ENCODE peak calls at places on chromosomes 16 and 17, in nine cellular contexts. D is AG04450; G is amniotic stem cell; T is activated naive CD4-positive, alpha-beta T cell treated with anti-CD3 and anti-CD28 coated beads, Interleukin-2, amount 10 ng/mL, durations not matched to agents 7 days and 5 days; U is heart right ventricle; B is breast epithelium; L is A172; S is NCI-H1105; N is MCF 10A. C is an unnamed sample.

GRCh38 chr16:2042666-2043295 is 4.9 kb downstream of the NTHL1 start:
- DNase-seq in D (no peak), G (no peak), T (no peak), U (no peak), B (no peak), L (no peak), S (no peak), N (no peak), C (no peak)

GRCh38 chr16:75471723-75472634 is 7.5 kb upstream of the TMEM170A start:
- DNase-seq in D (peak; percentile 24), G (peak; percentile 78), T (peak; percentile 54), U (no peak), B (peak; percentile 34), L (peak; percentile 76), S (peak; percentile 15), N (peak; percentile 74), C (no peak)

GRCh38 chr17:742147-742793 is 9.8 kb downstream of the GEMIN4 start:
- DNase-seq in D (no peak), G (no peak), T (no peak), U (no peak), B (no peak), L (no peak), S (no peak), N (no peak), C (no peak)

GRCh38 chr17:8117980-8118768 is at the start of gene ALOXE3:
- DNase-seq in D (no peak), G (no peak), T (no peak), U (no peak), B (peak; percentile 73), L (peak; percentile 83), S (no peak), N (peak; percentile 87), C (peak; percentile 41)

GRCh38 chr17:78708510-78708973 is 73.5 kb downstream of the CYTH1 start:
- DNase-seq in D (peak; percentile 72), G (peak; percentile 61), T (peak; percentile 70), U (peak; percentile 64), B (no peak), L (peak; percentile 70), S (peak; percentile 60), N (peak; percentile 79), C (peak; percentile 63)

GRCh38 chr17:61314368-61315078 is 85.1 kb upstream of the TBX2 start:
- DNase-seq in D (no peak), G (no peak), T (no peak), U (peak; percentile 50), B (peak; percentile 73), L (no peak), S (peak; percentile 73), N (peak; percentile 43), C (no peak)

GRCh38 chr17:74153456-74153810 is 50.0 kb upstream of the RPL38 start:
- DNase-seq in D (no peak), G (no peak), T (no peak), U (no peak), B (no peak), L (no peak), S (no peak), N (no peak), C (no peak)

GRCh38 chr16:68436581-68436980 is 11.7 kb downstream of the SMPD3 start:
- DNase-seq in D (no peak), G (no peak), T (no peak), U (no peak), B (no peak), L (no peak), S (no peak), N (peak; percentile 12), C (no peak)

GRCh38 chr17:75783803-75784472 is 668 bp upstream of the UNK start:
- DNase-seq in D (no peak), G (no peak), T (peak; percentile 37), U (no peak), B (peak; percentile 59), L (no peak), S (no peak), N (no peak), C (no peak)

GRCh38 chr17:43713494-43714162 is 45.0 kb downstream of the SOST start:
- DNase-seq in D (no peak), G (no peak), T (peak; percentile 33), U (peak; percentile 51), B (no peak), L (no peak), S (peak; percentile 6), N (no peak), C (peak; percentile 63)

GRCh38 chr17:21019976-21020575 is 22.7 kb downstream of the USP22 start:
- DNase-seq in D (no peak), G (no peak), T (peak; percentile 68), U (no peak), B (no peak), L (no peak), S (no peak), N (no peak), C (no peak)

GRCh38 chr16:29820271-29820701 is at the start of gene MVP:
- DNase-seq in D (no peak), G (peak; percentile 42), T (peak; percentile 72), U (peak; percentile 63), B (no peak), L (peak; percentile 62), S (no peak), N (peak; percentile 79), C (peak; percentile 65)

GRCh38 chr17:10144456-10144855 is 54.0 kb downstream of the GAS7 start:
- DNase-seq in D (no peak), G (no peak), T (no peak), U (no peak), B (no peak), L (no peak), S (no peak), N (no peak), C (no peak)

GRCh38 chr16:66135376-66135775 is 231.1 kb upstream of the CDH5 start:
- DNase-seq in D (no peak), G (no peak), T (no peak), U (peak; percentile 52), B (peak; percentile 32), L (no peak), S (no peak), N (no peak), C (no peak)

GRCh38 chr16:2518823-2519710 is 1.1 kb upstream of the AMDHD2 start:
- DNase-seq in D (no peak), G (no peak), T (no peak), U (no peak), B (no peak), L (no peak), S (no peak), N (no peak), C (no peak)

GRCh38 chr17:50805486-50805885 is 29.9 kb upstream of the WFIKKN2 start:
- DNase-seq in D (no peak), G (no peak), T (no peak), U (no peak), B (no peak), L (no peak), S (no peak), N (no peak), C (no peak)

GRCh38 chr17:77769215-77769614 is 189.3 kb upstream of the TNRC6C start:
- DNase-seq in D (no peak), G (no peak), T (no peak), U (no peak), B (no peak), L (peak; percentile 49), S (peak; percentile 7), N (no peak), C (no peak)